ENCODE peak calls at places on chromosomes 4 and X, in seven cellular contexts. A is osteocyte, K is 8988T, E is activated T-helper 1 cell treated with Interleukin-2 at 50 U/mL for 16 hours, V is fibroblast of the aortic adventitia, O is iris pigment epithelial cell, I is sigmoid colon. Y is an unnamed sample.

GRCh38 chr4:90545380-90545779 is 418.2 kb downstream of the CCSER1 start:
- DNase-seq in A (no peak), K (no peak), E (no peak), V (no peak), O (no peak), I (no peak), Y (no peak)

GRCh38 chrX:144006811-144007210 is 122.9 kb downstream of the UBE2NL start:
- DNase-seq in A (no peak), K (no peak), E (no peak), V (peak), O (peak), I (no peak), Y (peak)

GRCh38 chr4:8071741-8072140 is 86.9 kb downstream of the ABLIM2 start:
- DNase-seq in A (no peak), K (no peak), E (no peak), V (no peak), O (no peak), I (no peak), Y (no peak)

GRCh38 chrX:38929966-38930421 is 128.7 kb downstream of the MID1IP1 start:
- DNase-seq in A (no peak), K (no peak), E (no peak), V (peak), O (peak), I (peak), Y (peak)

GRCh38 chr4:47617607-47618006 is 132.5 kb downstream of the ATP10D start:
- DNase-seq in A (no peak), K (no peak), E (no peak), V (no peak), O (no peak), I (no peak), Y (no peak)

GRCh38 chr4:6019316-6020263 is 1.4 kb upstream of the C4orf50 start:
- DNase-seq in A (no peak), K (peak), E (no peak), V (peak), O (peak), I (no peak), Y (peak)

GRCh38 chr4:82513382-82513781 is 48.4 kb downstream of the TMEM150C start:
- DNase-seq in A (no peak), K (no peak), E (no peak), V (no peak), O (no peak), I (no peak), Y (no peak)

GRCh38 chr4:162683659-162684370 is 482.9 kb downstream of the NAF1 start:
- DNase-seq in A (no peak), K (no peak), E (no peak), V (no peak), O (peak), I (no peak), Y (peak)

GRCh38 chr4:27861381-27861787 is 1000.7 kb downstream of the STIM2 start:
- DNase-seq in A (no peak), K (no peak), E (no peak), V (peak), O (peak), I (no peak), Y (no peak)